ENCODE peak calls at places on chromosome 10, in five cellular contexts. V is cardiac muscle cell, F is colonic mucosa, M is breast epithelium, X is dorsolateral prefrontal cortex. E is an unnamed sample. For H3K27me3, the result is how much of the 10 kb centered on the place peaks cover.

GRCh38 chr10:102773986-102774385 is 30.2 kb downstream of the WBP1L start:
- DNase-seq in F (no peak), V (peak), X (no peak), M (no peak), E (peak)

GRCh38 chr10:101512741-101513140 is 75.3 kb downstream of the POLL start:
- DNase-seq in X (no peak), V (peak), M (no peak), F (no peak), E (no peak)

GRCh38 chr10:33291053-33291592 is 43.3 kb downstream of the NRP1 start:
- DNase-seq in V (peak), M (no peak), F (no peak), X (no peak), E (no peak)

GRCh38 chr10:52465202-52465601 is 151.1 kb downstream of the DKK1 start:
- DNase-seq in X (no peak), V (no peak), M (no peak), F (no peak), E (no peak)

GRCh38 chr10:12980080-12980656 is 21.3 kb downstream of the CCDC3 start:
- DNase-seq in F (no peak), X (no peak), V (no peak), M (no peak), E (no peak)

GRCh38 chr10:104120903-104121484 is 977 bp upstream of the SFR1 start:
- DNase-seq in X (peak), F (peak), V (peak), M (peak), E (peak)

GRCh38 chr10:20839141-20839540 is 58.0 kb downstream of the NEBL start:
- DNase-seq in X (no peak), V (no peak), M (no peak), F (no peak), E (no peak)

GRCh38 chr10:33661580-33662269 is 327.3 kb upstream of the NRP1 start:
- DNase-seq in M (peak), V (peak), F (peak), X (peak), E (no peak)

GRCh38 chr10:29916669-29917068 is 142.7 kb downstream of the JCAD start:
- DNase-seq in F (no peak), M (no peak), V (no peak), X (no peak), E (no peak)

GRCh38 chr10:102410427-102411073 is 8.0 kb downstream of the PSD start:
- DNase-seq in F (no peak), M (no peak), X (peak), V (peak), E (peak)

GRCh38 chr10:44995914-44996633 is 4.6 kb upstream of the ZNF22 start:
- DNase-seq in V (peak), M (no peak), F (no peak), X (no peak), E (no peak)

GRCh38 chr10:127017406-127018297 is 112.4 kb downstream of the DOCK1 start:
- DNase-seq in M (no peak), F (no peak), V (no peak), X (no peak), E (no peak)

GRCh38 chr10:20623561-20623960 is 273.6 kb downstream of the NEBL start:
- DNase-seq in M (no peak), V (no peak), X (no peak), F (no peak), E (no peak)

GRCh38 chr10:24897326-24897926 is 55.0 kb downstream of the PRTFDC1 start:
- DNase-seq in F (no peak), X (no peak), M (no peak), V (peak), E (no peak)

GRCh38 chr10:102502029-102502336 is 529 bp downstream of the ACTR1A start:
- DNase-seq in M (peak), F (peak), X (peak), V (peak), E (peak)

GRCh38 chr10:117663750-117664149 is 121.2 kb downstream of the EMX2 start:
- DNase-seq in F (no peak), M (no peak), X (no peak), V (peak), E (no peak)

GRCh38 chr10:102834143-102834542 is 3.1 kb downstream of the CYP17A1 start:
- DNase-seq in F (peak), M (no peak), V (no peak), X (no peak), E (no peak)

GRCh38 chr10:63711361-63711760 is 190.2 kb downstream of the REEP3 start:
- DNase-seq in M (no peak), V (peak), F (no peak), X (no peak), E (no peak)

GRCh38 chr10:120318862-120319261 is 138.2 kb upstream of the PLPP4 start:
- DNase-seq in F (no peak), V (no peak), X (no peak), M (no peak), E (no peak)

GRCh38 chr10:103699611-103700435 is 155.6 kb downstream of the SH3PXD2A start:
- DNase-seq in M (no peak), X (no peak), F (no peak), V (no peak), E (no peak)

GRCh38 chr10:110865184-110865803 is 6.4 kb upstream of the PDCD4 start:
- DNase-seq in F (peak), V (peak), M (no peak), X (no peak), E (no peak)

GRCh38 chr10:113953505-113954272 is 90.0 kb upstream of the ADRB1 start:
- DNase-seq in V (no peak), M (no peak), X (no peak), F (no peak), E (no peak)
- TF ChIP-seq CTCF in V (peak), M (no peak), X (no peak), F (no peak), E (no peak)

GRCh38 chr10:112977294-112977951 is 27.4 kb downstream of the TCF7L2 start:
- DNase-seq in V (no peak), X (no peak), M (no peak), F (no peak), E (no peak)
- H3K27me3 ChIP-seq in V (under half), X (under half), M (under half), F (under half), E (under half)

GRCh38 chr10:69576334-69577011 is 3.3 kb upstream of the NEUROG3 start:
- DNase-seq in F (no peak), M (no peak), X (no peak), V (no peak), E (no peak)

GRCh38 chr10:69573056-69573806 is at the start of gene NEUROG3:
- DNase-seq in F (no peak), V (no peak), X (no peak), M (no peak), E (no peak)

GRCh38 chr10:69574571-69574978 is 1.4 kb upstream of the NEUROG3 start:
- DNase-seq in X (no peak), M (no peak), V (no peak), F (no peak), E (no peak)

GRCh38 chr10:69577268-69578232 is 4.3 kb upstream of the NEUROG3 start:
- DNase-seq in X (no peak), M (no peak), V (no peak), F (no peak), E (no peak)

DNA sequence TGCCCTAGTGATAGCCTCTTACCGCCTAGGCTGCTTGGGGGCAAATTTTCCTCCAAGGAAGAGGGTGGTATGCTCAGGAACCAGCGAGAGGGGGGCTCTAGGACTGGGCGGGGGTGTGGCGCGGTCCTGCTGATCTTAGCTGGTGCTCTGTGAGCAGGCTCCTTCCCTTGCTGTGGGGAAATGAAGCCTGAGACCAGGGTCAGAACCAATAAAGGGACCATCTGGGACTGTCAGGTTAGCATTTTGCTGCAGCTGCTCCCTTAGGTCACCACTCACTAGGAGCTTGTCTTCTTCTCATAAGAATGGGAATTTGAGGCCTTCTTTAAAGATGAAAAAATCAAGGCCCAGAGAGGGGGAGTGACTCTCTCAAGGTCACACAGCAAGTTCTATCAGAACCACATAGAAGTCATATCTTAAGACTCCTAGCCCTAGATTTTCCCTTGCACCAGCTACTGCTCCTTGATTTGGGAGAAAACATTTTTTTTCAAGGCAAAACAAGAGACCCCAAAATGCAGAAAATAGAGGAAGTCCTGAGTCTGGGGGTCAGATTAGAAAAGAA is 2.0 kb upstream of the NEUROG3 start:
- DNase-seq in V (no peak), M (no peak), F (no peak), X (no peak), E (no peak)
- H3K27ac ChIP-seq in V (no peak), M (no peak), F (no peak), X (no peak), E (no peak)

DNA sequence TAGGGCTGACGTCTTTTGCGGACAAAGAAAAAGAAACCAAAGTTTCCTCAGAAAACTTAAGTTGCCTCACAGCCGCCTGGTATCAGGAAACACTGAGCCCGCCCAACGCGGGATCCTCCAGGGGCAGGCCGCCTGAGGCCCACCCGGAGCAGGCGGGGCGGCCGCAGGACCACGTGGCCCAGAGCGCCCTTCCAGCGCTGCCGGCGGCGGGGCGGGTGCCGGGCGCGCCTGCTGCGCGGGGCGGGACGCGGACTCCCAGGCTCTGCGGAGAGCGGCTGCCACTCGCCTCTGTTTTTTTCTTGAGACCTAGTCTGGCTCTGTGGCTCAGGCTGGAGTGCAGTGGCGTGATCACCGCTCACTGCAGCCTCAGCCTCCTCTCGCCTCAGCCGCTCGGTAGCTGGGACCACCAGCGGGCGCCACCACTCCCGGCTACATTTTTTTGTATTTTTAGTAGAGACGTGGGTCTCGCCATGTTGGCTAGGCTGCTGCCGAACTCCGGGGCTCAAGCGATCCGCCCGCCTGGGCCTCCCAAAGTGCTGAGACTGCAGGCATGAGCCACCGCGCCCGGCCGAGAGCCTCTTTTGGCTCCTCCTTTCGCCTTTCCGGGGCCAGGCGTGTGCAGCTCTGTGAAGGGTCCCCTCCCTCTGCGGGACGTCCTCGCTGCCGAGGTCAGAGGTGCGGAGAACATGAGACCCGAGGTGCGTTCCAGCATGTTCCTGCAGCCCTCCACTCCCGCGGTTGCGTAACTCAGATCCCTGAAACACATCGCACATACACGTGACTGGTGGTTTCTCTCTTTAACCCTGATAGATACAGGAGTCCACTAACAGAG is 11.6 kb upstream of the HNRNPF start:
- DNase-seq in V (peak), X (peak), M (peak), F (peak), E (peak)
- TF ChIP-seq CTCF in V (no peak), X (peak), M (no peak), F (no peak), E (peak)

DNA sequence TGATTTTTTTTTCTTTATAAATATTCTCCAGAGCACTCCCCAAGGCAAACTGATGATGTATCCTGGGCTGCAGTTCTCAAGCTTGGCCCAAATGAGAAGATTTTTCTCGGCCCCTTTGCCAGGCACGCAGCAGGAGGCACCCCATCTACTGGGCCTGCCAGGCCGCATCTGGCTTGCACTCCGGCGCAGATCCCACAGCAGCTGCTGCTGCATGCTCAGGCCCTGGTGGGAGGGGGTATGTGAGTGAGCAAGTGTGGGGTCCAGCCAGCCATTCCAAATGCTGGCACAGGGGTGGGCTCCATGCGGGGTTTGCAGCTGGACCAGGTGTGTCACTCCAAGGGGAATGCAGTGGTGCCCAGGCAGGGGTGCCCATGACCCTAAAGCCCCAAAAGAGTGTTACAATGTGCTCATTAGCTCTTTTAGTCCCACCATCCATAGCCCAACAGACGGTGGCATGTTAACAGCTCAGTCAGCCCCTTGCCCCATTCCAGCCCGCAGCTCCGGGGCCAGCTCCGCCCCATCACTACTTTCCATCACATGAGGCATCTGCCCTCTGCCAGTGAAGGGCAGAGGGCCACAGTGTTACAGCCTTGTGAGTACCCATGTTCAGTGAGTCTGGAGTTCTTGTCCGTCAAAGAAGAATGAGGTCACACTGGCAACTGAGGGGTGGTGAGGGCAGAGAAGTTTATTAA is 25.9 kb downstream of the OAT start:
- DNase-seq in M (no peak), X (no peak), V (no peak), F (no peak), E (no peak)
- H3K27me3 ChIP-seq in M (under half), X (under half), V (under half), F (under half), E (under half)

DNA sequence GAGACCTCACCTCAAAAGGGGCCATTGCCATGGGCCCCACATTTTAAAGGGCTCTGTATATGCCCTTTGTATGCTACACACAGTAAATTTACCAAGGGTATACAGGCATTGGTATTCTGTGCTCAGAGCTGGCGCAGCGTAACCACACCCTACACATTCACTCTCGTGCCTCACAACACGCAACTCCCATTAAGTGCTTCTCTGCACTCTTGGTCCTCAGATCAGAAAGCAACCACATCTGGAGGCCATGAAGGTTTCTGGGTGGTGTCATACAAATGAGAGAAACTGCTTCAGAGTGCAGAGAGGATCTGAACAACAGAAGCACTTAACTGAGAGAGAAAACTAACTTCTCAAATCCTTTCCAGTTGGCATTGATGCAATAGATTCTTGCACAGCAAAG is 9.4 kb upstream of the CACUL1 start:
- DNase-seq in F (no peak), M (no peak), X (no peak), V (no peak), E (no peak)
- H3K27ac ChIP-seq in F (no peak), M (no peak), X (no peak), V (no peak), E (no peak)

GRCh38 chr10:58177362-58177947 is 90.2 kb downstream of the IPMK start:
- DNase-seq in V (peak), F (no peak), M (no peak), X (no peak), E (no peak)
- TF ChIP-seq CTCF in V (peak), F (peak), M (peak), X (peak), E (peak)

DNA sequence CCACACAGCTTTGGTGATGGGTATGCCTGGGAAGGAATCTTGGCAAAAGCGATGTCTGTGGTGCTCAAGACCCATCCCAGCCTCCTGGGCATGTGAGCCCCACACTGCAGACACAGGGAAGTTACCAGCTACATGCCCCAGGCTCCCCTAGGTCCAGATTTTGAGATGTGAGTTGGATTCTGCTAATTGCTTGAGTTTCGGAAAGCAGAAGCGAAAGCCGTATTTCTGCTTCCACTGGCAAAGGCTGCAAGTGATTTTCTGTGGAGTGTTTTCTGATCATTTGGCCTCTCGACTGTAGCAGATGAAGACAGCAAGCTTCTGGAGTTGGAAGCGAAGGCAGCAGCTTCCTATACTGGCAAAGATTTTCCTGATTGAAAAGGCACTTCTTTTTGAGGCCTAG is 29.7 kb downstream of the ANKRD16 start:
- DNase-seq in F (no peak), X (no peak), V (no peak), M (no peak), E (no peak)
- H3K27me3 ChIP-seq in F (under half), X (under half), V (under half), M (under half), E (under half)

DNA sequence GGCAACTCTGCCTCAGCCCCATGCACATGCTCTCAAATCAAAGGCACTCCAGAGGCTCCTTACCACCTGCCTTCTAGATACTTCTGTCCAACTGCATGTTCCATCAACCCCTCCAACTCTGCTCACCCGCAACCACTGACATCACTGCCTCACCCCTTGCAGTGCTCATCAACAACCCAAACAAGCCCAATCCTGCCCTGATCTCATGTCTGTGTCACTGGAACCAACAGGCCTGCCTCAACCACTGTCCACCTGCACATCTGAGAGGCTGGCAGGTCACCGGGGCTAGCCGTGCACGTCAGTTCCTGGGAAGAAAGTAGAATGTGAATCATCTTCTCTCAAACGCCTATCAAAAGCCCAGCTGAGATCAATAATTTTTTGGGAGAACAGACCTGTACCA is 33.3 kb downstream of the CTBP2 start:
- DNase-seq in V (no peak), F (no peak), M (no peak), X (no peak), E (no peak)
- H3K27ac ChIP-seq in V (no peak), F (no peak), M (no peak), X (no peak), E (no peak)

GRCh38 chr10:96622330-96622729 is 35.5 kb upstream of the TM9SF3 start:
- DNase-seq in X (no peak), F (no peak), V (no peak), M (no peak), E (no peak)

GRCh38 chr10:96625173-96625572 is 38.4 kb upstream of the TM9SF3 start:
- DNase-seq in V (no peak), M (no peak), F (no peak), X (no peak), E (no peak)

GRCh38 chr10:96627292-96627691 is 40.5 kb upstream of the TM9SF3 start:
- DNase-seq in M (no peak), F (no peak), V (no peak), X (no peak), E (no peak)

DNA sequence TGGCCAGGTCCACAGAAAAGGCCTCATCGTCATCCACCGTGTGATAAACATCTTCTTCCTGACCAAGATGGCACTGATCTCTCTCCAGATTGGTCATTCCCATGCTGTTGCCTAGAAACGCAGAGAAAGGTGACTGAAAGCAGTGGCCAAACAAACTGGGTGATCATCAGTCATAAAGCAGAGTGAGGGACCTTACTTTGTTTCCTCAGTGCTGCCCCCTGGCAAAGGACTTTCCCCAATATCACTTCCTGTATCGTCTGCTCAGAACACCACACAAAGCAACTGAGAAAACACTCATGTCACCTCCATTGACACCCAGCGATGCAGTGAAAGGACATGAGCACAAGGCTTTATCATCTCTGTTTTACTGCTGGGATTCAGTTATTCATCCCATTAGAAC is 40.0 kb upstream of the TM9SF3 start:
- DNase-seq in M (no peak), F (no peak), X (no peak), V (no peak), E (no peak)
- TF ChIP-seq CTCF in M (no peak), F (no peak), X (no peak), V (no peak), E (no peak)